ENCODE peak calls at places on chromosome 21, in nine cellular contexts. U is posterior cingulate gyrus; S is activated naive CD4-positive, alpha-beta T cell treated with anti-CD3 and anti-CD28 coated beads for 36 hours; Z is renal cortical epithelial cell; L is T-helper 9 cell; D is activated CD4-positive, CD25-positive, alpha-beta regulatory T cell; O is hepatic stellate cell; V is IMR-90; Q is ELR. G is an unnamed sample.

GRCh38 chr21:31370893-31371652 is 27.0 kb upstream of the TIAM1 start:
- DNase-seq in U (no peak), S (no peak), Z (peak), L (no peak), D (no peak), O (no peak), V (peak), Q (no peak), G (no peak)

GRCh38 chr21:20276954-20277353 is 721.3 kb upstream of the NCAM2 start:
- DNase-seq in U (no peak), S (no peak), Z (no peak), L (no peak), D (no peak), O (no peak), V (no peak), Q (no peak), G (no peak)

GRCh38 chr21:45228656-45229240 is 58.9 kb downstream of the POFUT2 start:
- DNase-seq in U (no peak), S (no peak), Z (no peak), L (no peak), D (no peak), O (no peak), V (peak), Q (peak), G (no peak)

GRCh38 chr21:32371913-32372314 is 20.9 kb downstream of the URB1 start:
- DNase-seq in U (no peak), S (peak), Z (peak), L (no peak), D (no peak), O (peak), V (peak), Q (peak), G (no peak)

GRCh38 chr21:27388835-27389234 is 421.9 kb upstream of the ADAMTS5 start:
- DNase-seq in U (no peak), S (no peak), Z (no peak), L (no peak), D (no peak), O (no peak), V (no peak), Q (no peak), G (no peak)

GRCh38 chr21:29181799-29182470 is 51.5 kb downstream of the MAP3K7CL start:
- DNase-seq in U (no peak), S (peak), Z (peak), L (no peak), D (no peak), O (peak), V (peak), Q (peak), G (no peak)

GRCh38 chr21:24988941-24989340 is 618.3 kb downstream of the MRPL39 start:
- DNase-seq in U (no peak), S (no peak), Z (no peak), L (no peak), D (no peak), O (no peak), V (no peak), Q (no peak), G (no peak)

GRCh38 chr21:39314155-39315027 is 959 bp upstream of the BRWD1 start:
- DNase-seq in U (peak), S (peak), Z (peak), L (peak), D (peak), O (peak), V (peak), Q (peak), G (no peak)

GRCh38 chr21:39321424-39321823 is 8.0 kb upstream of the BRWD1 start:
- DNase-seq in U (no peak), S (no peak), Z (no peak), L (no peak), D (no peak), O (no peak), V (peak), Q (no peak), G (no peak)

GRCh38 chr21:25988738-25989137 is 181.8 kb downstream of the APP start:
- DNase-seq in U (no peak), S (no peak), Z (no peak), L (no peak), D (no peak), O (no peak), V (no peak), Q (no peak), G (no peak)